ENCODE peak calls at places on chromosome 12, in five cellular contexts. Y, U, N, O and D are unnamed samples. For H3K27me3, the result is how much of the 10 kb centered on the place peaks cover.

GRCh38 chr12:113322353-113322752 is 12.6 kb downstream of the SLC8B1 start:
- DNase-seq in N (no peak), U (peak), O (no peak), Y (no peak), D (peak)

GRCh38 chr12:110102255-110102654 is 21.9 kb upstream of the IFT81 start:
- DNase-seq in U (peak), Y (peak), O (peak), N (peak), D (peak)

GRCh38 chr12:75315518-75315917 is 14.6 kb downstream of the CAPS2 start:
- DNase-seq in U (peak), N (no peak), O (no peak), Y (no peak), D (peak)

GRCh38 chr12:124518051-124518932 is 49.1 kb downstream of the NCOR2 start:
- DNase-seq in N (no peak), Y (peak), O (peak), U (peak), D (peak)

GRCh38 chr12:104763163-104763805 is 194.8 kb downstream of the SLC41A2 start:
- DNase-seq in Y (no peak), N (no peak), U (peak), O (no peak), D (peak)

GRCh38 chr12:121766290-121767039 is 27.0 kb downstream of the RHOF start:
- DNase-seq in O (no peak), U (peak), Y (no peak), N (no peak), D (no peak)

GRCh38 chr12:50627491-50627890 is 122.7 kb downstream of the DIP2B start:
- DNase-seq in N (no peak), U (no peak), O (no peak), Y (no peak), D (no peak)

GRCh38 chr12:26748741-26749431 is 84.1 kb downstream of the ITPR2 start:
- DNase-seq in Y (no peak), U (peak), O (no peak), N (no peak), D (peak)

GRCh38 chr12:95571369-95571768 is 20.1 kb upstream of the USP44 start:
- DNase-seq in U (no peak), Y (no peak), N (no peak), O (no peak), D (no peak)

GRCh38 chr12:113271853-113272561 is 50.7 kb downstream of the TPCN1 start:
- DNase-seq in N (peak), Y (peak), O (no peak), U (peak), D (peak)

GRCh38 chr12:20451759-20452158 is 83.4 kb downstream of the PDE3A start:
- DNase-seq in Y (no peak), U (peak), N (no peak), O (no peak), D (peak)

GRCh38 chr12:27578689-27579372 is 54.8 kb downstream of the PPFIBP1 start:
- DNase-seq in N (no peak), O (no peak), U (no peak), Y (no peak), D (no peak)

GRCh38 chr12:2693980-2694379 is 100.8 kb upstream of the FKBP4 start:
- DNase-seq in N (no peak), Y (no peak), U (no peak), O (no peak), D (no peak)

GRCh38 chr12:7190268-7191055 is 976 bp downstream of the PEX5 start:
- DNase-seq in O (peak), N (peak), Y (peak), U (peak), D (no peak)

GRCh38 chr12:112788205-112788604 is 3.3 kb upstream of the RPH3A start:
- DNase-seq in Y (no peak), N (peak), O (peak), U (no peak), D (no peak)

GRCh38 chr12:75781532-75782046 is 250.0 kb downstream of the PHLDA1 start:
- DNase-seq in Y (no peak), U (peak), O (no peak), N (no peak), D (peak)

GRCh38 chr12:109732321-109733305 is 19.0 kb downstream of the FAM222A start:
- DNase-seq in Y (peak), U (no peak), O (peak), N (no peak), D (no peak)

GRCh38 chr12:5889381-5890047 is 55.5 kb downstream of the ANO2 start:
- DNase-seq in O (no peak), U (no peak), Y (no peak), N (peak), D (no peak)

GRCh38 chr12:18723752-18724151 is 14.1 kb downstream of the PLCZ1 start:
- DNase-seq in N (no peak), O (no peak), U (peak), Y (no peak), D (peak)

GRCh38 chr12:50725011-50725899 is 38.6 kb upstream of the ATF1 start:
- DNase-seq in U (peak), N (no peak), Y (no peak), O (no peak), D (no peak)

GRCh38 chr12:80946591-80946990 is 8.9 kb upstream of the LIN7A start:
- DNase-seq in O (no peak), N (no peak), U (peak), Y (no peak), D (no peak)

GRCh38 chr12:98188649-98189048 is 326.7 kb upstream of the TMPO start:
- DNase-seq in N (no peak), Y (no peak), O (no peak), U (peak), D (no peak)

GRCh38 chr12:26251600-26251999 is 56.2 kb downstream of the SSPN start:
- DNase-seq in Y (no peak), O (no peak), N (no peak), U (peak), D (no peak)

GRCh38 chr12:103801709-103802585 is 39.1 kb downstream of the NT5DC3 start:
- DNase-seq in U (peak), Y (peak), N (no peak), O (no peak), D (peak)

GRCh38 chr12:42945927-42946326 is 356.4 kb upstream of the PRICKLE1 start:
- DNase-seq in U (no peak), Y (no peak), O (no peak), N (no peak), D (no peak)

GRCh38 chr12:112175361-112176155 is 50.2 kb downstream of the TRAFD1 start:
- DNase-seq in Y (no peak), U (no peak), N (no peak), O (no peak), D (no peak)

GRCh38 chr12:129081755-129082250 is 228.5 kb downstream of the GLT1D1 start:
- DNase-seq in O (no peak), U (no peak), Y (no peak), N (no peak), D (no peak)

GRCh38 chr12:219891-220352 is 6.0 kb upstream of the SLC6A12 start:
- DNase-seq in N (peak), U (peak), O (peak), Y (peak), D (peak)

GRCh38 chr12:19130224-19131019 is 889 bp downstream of the PLEKHA5 start:
- DNase-seq in N (peak), Y (peak), U (peak), O (peak), D (no peak)

GRCh38 chr12:3168775-3169221 is 91.6 kb downstream of the TSPAN9 start:
- DNase-seq in U (peak), O (no peak), N (no peak), Y (peak), D (peak)

GRCh38 chr12:48981757-48982157 is 3.6 kb downstream of the WNT1 start:
- DNase-seq in U (no peak), Y (no peak), N (no peak), O (no peak), D (no peak)

GRCh38 chr12:48980389-48980952 is 2.3 kb downstream of the WNT1 start:
- DNase-seq in Y (no peak), O (peak), N (peak), U (no peak), D (no peak)

GRCh38 chr12:48979602-48980388 is 1.7 kb downstream of the WNT1 start:
- DNase-seq in N (peak), O (peak), U (no peak), Y (peak), D (no peak)

GRCh38 chr12:48982397-48983080 is 4.4 kb downstream of the WNT1 start:
- DNase-seq in U (no peak), Y (no peak), N (no peak), O (no peak), D (no peak)

DNA sequence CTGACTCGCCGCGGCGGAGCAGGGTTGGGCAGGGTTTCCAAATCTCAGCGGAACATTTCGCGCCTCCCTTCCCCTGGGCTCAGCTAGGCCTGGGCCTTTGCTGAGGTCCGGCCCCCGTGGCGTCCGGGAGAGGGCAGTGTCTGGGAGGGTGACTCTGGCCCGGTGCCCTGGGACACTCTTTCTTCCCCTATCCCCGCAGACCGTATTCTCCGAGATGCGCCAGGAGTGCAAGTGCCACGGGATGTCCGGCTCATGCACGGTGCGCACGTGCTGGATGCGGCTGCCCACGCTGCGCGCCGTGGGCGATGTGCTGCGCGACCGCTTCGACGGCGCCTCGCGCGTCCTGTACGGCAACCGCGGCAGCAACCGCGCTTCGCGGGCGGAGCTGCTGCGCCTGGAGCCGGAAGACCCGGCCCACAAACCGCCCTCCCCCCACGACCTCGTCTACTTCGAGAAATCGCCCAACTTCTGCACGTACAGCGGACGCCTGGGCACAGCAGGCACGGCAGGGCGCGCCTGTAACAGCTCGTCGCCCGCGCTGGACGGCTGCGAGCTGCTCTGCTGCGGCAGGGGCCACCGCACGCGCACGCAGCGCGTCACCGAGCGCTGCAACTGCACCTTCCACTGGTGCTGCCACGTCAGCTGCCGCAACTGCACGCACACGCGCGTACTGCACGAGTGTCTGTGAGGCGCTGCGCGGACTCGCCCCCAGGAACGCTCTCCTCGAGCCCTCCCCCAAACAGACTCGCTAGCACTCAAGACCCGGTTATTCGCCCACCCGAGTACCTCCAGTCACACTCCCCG is 3.0 kb downstream of the WNT1 start:
- DNase-seq in U (no peak), O (peak), Y (no peak), N (peak), D (no peak)
- TF ChIP-seq CTCF in U (no peak), O (peak), Y (no peak), N (peak), D (peak)

DNA sequence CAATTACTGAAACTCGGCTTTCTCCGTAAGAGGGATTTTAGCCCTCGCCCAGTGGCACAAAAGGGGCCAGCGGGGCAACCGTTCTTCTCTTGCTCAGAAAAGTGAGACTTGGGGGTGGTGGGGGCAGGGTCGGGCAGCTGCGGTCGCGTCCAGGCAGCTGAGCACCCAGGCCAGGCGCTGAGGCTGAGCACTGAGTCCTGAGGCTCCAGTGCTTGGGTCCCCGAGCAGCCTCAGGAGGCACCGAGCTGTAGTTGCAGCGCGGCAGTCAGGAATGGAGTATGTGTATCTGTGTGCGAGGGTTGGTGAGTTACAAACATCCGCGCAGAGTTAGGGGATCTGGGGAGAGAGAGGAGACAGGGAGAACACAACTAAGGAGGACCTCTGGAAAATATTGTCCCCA is 4.1 kb upstream of the HOXC6 start:
- DNase-seq in U (no peak), Y (no peak), O (peak), N (peak), D (no peak)
- H3K27me3 ChIP-seq in U (under half), Y (under half), O (half or more), N (half or more), D (half or more)

GRCh38 chr12:90183201-90183600 is 474.6 kb upstream of the ATP2B1 start:
- DNase-seq in U (no peak), O (no peak), Y (no peak), N (peak), D (no peak)
- TF ChIP-seq CTCF in U (no peak), O (no peak), Y (no peak), N (no peak), D (no peak)

GRCh38 chr12:123037791-123038190 is 57.3 kb downstream of the ARL6IP4 start:
- DNase-seq in U (no peak), N (no peak), O (no peak), Y (no peak), D (no peak)
- H3K27me3 ChIP-seq in U (under half), N (under half), O (under half), Y (under half), D (under half)

GRCh38 chr12:115357681-115358080 is 673.7 kb upstream of the TBX3 start:
- DNase-seq in U (no peak), O (no peak), Y (no peak), N (no peak), D (no peak)

GRCh38 chr12:115362319-115362976 is 678.5 kb upstream of the TBX3 start:
- DNase-seq in O (no peak), N (no peak), Y (no peak), U (peak), D (no peak)
- TF ChIP-seq CTCF in O (no peak), N (peak), Y (no peak), U (peak), D (no peak)

DNA sequence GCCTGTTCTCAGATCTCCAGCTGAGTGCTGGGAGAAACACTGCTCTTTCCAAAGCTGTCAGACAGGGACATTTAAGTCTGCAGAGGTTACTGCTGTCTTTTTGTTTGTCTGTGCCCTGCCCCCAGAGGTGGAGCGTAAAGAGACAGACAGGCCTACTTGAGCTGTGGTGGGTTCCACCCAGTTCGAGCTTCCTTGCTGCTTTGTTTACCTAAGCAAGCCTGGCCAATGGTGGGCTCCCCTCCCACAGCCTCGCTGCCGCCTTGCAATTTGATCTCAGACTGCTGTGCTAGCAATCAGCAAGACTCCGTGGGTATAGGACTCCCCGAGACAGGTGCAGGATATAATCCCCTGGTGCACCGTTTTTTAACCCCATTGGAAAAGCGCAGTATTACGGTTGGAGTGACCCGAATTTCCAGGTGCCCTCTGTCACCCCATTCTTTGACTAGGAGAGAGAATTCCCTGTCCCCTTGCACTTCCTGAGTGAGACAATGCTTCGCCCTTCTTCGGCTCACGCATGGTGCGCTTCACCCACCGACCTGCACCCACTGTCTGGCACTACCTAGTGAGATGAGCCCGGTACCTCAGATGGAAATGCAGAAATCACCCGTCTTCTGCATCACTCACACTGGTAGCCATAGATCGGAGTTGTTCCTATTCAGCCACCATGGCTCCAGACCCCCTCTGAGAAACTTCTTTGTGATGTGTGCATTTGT is 650.3 kb upstream of the ALG10B start:
- DNase-seq in O (no peak), N (no peak), U (no peak), Y (no peak), D (no peak)
- H3K27me3 ChIP-seq in O (under half), N (under half), U (under half), Y (under half), D (under half)

GRCh38 chr12:70577283-70577634 is 60.0 kb downstream of the PTPRB start:
- DNase-seq in O (no peak), Y (no peak), U (no peak), N (no peak), D (no peak)

GRCh38 chr12:70571029-70571428 is 66.2 kb downstream of the PTPRB start:
- DNase-seq in O (no peak), Y (no peak), U (no peak), N (no peak), D (no peak)

GRCh38 chr12:70581199-70581598 is 56.0 kb downstream of the PTPRB start:
- DNase-seq in O (no peak), N (no peak), Y (no peak), U (no peak), D (no peak)

GRCh38 chr12:70571705-70572269 is 65.4 kb downstream of the PTPRB start:
- DNase-seq in U (no peak), Y (no peak), O (no peak), N (no peak), D (no peak)

DNA sequence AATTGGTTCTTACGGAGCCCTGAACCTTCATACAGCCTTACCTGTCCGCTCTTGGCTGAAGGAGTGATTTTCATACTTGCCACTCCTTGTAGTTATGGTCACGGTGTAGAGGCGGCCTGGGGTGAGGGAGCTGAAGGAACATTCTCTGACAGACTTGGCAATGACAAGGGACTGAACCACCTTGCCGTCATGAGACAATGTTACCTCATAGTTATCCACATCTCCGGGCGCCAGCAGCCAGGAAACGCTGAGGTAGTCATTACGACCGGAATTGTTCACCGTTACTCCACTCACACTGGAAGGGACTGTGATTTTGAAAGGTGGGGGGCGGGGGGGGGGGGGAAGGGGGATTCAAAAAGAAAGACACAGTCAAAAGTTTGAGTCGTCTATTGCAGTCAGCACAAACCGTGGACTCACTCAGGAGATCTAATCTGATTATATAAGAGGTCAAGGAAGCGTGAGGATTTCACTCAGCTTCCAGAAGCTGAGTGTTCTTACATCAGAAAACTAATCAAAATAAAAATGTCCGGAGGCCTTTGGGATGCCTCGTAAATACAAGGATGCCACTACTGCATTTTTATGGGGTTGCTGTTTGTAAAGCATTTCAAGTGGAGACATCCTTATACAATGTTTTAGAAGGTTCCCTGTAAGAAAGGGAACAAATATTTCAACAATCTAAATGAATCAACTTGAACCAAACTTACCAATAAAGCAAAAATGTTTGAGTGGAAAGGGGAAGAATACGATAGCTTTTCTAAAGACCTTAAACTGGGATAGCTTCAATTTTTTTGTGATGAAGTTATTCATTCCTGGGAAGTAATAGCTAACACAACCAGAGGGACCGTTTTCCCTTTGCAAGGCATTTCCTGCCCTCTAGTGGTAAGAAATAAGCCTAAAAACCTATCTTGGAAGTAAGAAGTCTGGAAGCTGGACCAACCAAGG is 60.6 kb downstream of the PTPRB start:
- DNase-seq in O (peak), U (peak), N (peak), Y (no peak), D (peak)
- TF ChIP-seq CTCF in O (peak), U (peak), N (peak), Y (peak), D (peak)

GRCh38 chr12:13181375-13182070 is 15.0 kb upstream of the EMP1 start:
- DNase-seq in N (no peak), U (no peak), Y (no peak), O (no peak), D (no peak)
- H3K27me3 ChIP-seq in N (under half), U (under half), Y (under half), O (under half), D (under half)